ENCODE peak calls at places on chromosomes 2 and 18, in four cellular contexts. B is left lung, G is AG04450, I is neuronal stem cell. S is an unnamed sample.

GRCh38 chr2:173079968-173080860 is 4.6 kb downstream of the MAP3K20 start:
- DNase-seq in B (no peak), G (peak; percentile 89), I (no peak), S (no peak)

GRCh38 chr2:144702051-144702450 is 182.1 kb upstream of the ZEB2 start:
- DNase-seq in B (no peak), G (no peak), I (no peak), S (peak; percentile 39)

GRCh38 chr2:236982693-236983092 is 103.0 kb upstream of the COPS8 start:
- DNase-seq in B (no peak), G (no peak), I (no peak), S (no peak)

GRCh38 chr2:60453301-60453700 is 100.2 kb downstream of the BCL11A start:
- DNase-seq in B (no peak), G (no peak), I (peak; percentile 54), S (no peak)

GRCh38 chr18:36595818-36596215 is 233.0 kb downstream of the TPGS2 start:
- DNase-seq in B (no peak), G (no peak), I (no peak), S (no peak)

GRCh38 chr18:55173291-55173690 is 214.0 kb upstream of the CCDC68 start:
- DNase-seq in B (no peak), G (no peak), I (no peak), S (no peak)

GRCh38 chr2:165440367-165440766 is 29.1 kb upstream of the CSRNP3 start:
- DNase-seq in B (no peak), G (no peak), I (peak; percentile 21), S (no peak)

GRCh38 chr2:156803967-156804366 is 367.8 kb downstream of the GPD2 start:
- DNase-seq in B (no peak), G (no peak), I (no peak), S (no peak)

GRCh38 chr2:40113272-40113671 is 334.2 kb upstream of the THUMPD2 start:
- DNase-seq in B (no peak), G (no peak), I (no peak), S (no peak)

GRCh38 chr2:229176136-229176535 is 95.0 kb downstream of the PID1 start:
- DNase-seq in B (no peak), G (no peak), I (no peak), S (no peak)

GRCh38 chr2:148642891-148643416 is 1.6 kb upstream of the EPC2 start:
- DNase-seq in B (no peak), G (no peak), I (no peak), S (no peak)

GRCh38 chr2:121735520-121736074 is 1.1 kb downstream of the NIFK start:
- DNase-seq in B (no peak), G (no peak), I (no peak), S (no peak)

GRCh38 chr2:235414422-235414821 is 79.4 kb upstream of the AGAP1 start:
- DNase-seq in B (no peak), G (no peak), I (no peak), S (no peak)

GRCh38 chr2:64784168-64785061 is 130.7 kb upstream of the SERTAD2 start:
- DNase-seq in B (no peak), G (no peak), I (no peak), S (peak; percentile 73)

GRCh38 chr18:23142285-23142929 is 7.1 kb downstream of the CABLES1 start:
- DNase-seq in B (no peak), G (no peak), I (no peak), S (no peak)

GRCh38 chr2:237432484-237433092 is 18.6 kb upstream of the COL6A3 start:
- DNase-seq in B (peak; percentile 76), G (no peak), I (no peak), S (peak; percentile 45)

GRCh38 chr2:124283090-124283489 is 258.0 kb downstream of the CNTNAP5 start:
- DNase-seq in B (no peak), G (no peak), I (no peak), S (no peak)

GRCh38 chr2:148848146-148848545 is 26.9 kb upstream of the KIF5C start:
- DNase-seq in B (no peak), G (no peak), I (no peak), S (no peak)

GRCh38 chr2:234071664-234072063 is 21.2 kb downstream of the SPP2 start:
- DNase-seq in B (no peak), G (no peak), I (no peak), S (no peak)

GRCh38 chr2:60549250-60550150 is 4.0 kb downstream of the BCL11A start:
- DNase-seq in B (peak; percentile 92), G (no peak), I (no peak), S (peak; percentile 63)

GRCh38 chr2:45729753-45730512 is 78.5 kb downstream of the PRKCE start:
- DNase-seq in B (no peak), G (no peak), I (no peak), S (no peak)

GRCh38 chr2:219060821-219061791 is at the start of gene IHH:
- DNase-seq in B (peak; percentile 80), G (no peak), I (no peak), S (peak; percentile 56)
- H3K27ac ChIP-seq in B (no peak within 1 kb of the TSS), G (no peak within 1 kb of the TSS), I (no peak within 1 kb of the TSS), S (no peak within 1 kb of the TSS)

GRCh38 chr18:78774741-78775141 is 204.9 kb upstream of the SALL3 start:
- DNase-seq in B (peak; percentile 59), G (no peak), I (no peak), S (no peak)

GRCh38 chr18:78773819-78774218 is 205.8 kb upstream of the SALL3 start:
- DNase-seq in B (peak; percentile 64), G (no peak), I (no peak), S (no peak)

GRCh38 chr18:78772369-78773302 is 207.0 kb upstream of the SALL3 start:
- DNase-seq in B (no peak), G (no peak), I (no peak), S (no peak)

GRCh38 chr18:78771496-78772368 is 207.9 kb upstream of the SALL3 start:
- DNase-seq in B (no peak), G (no peak), I (no peak), S (no peak)

GRCh38 chr18:78773303-78773755 is 206.3 kb upstream of the SALL3 start:
- DNase-seq in B (no peak), G (no peak), I (no peak), S (no peak)
- H3K9me3 ChIP-seq in B (no peaks in the 10 kb centered on the region), G (peaks cover 91% of the 10 kb centered on the region), I (no peaks in the 10 kb centered on the region), S (no peaks in the 10 kb centered on the region)

GRCh38 chr2:96320326-96321229 is 4.5 kb upstream of the ITPRIPL1 start:
- DNase-seq in B (no peak), G (no peak), I (no peak), S (no peak)
- H3K4me3 ChIP-seq in B (peak overlapping the region; percentile 61), G (peak overlapping the region; percentile 69), I (peak overlapping the region; percentile 69), S (peak overlapping the region; percentile 77)

GRCh38 chr18:28365406-28365805 is 188.5 kb upstream of the CDH2 start:
- DNase-seq in B (no peak), G (no peak), I (no peak), S (no peak)

GRCh38 chr18:28366667-28367066 is 189.7 kb upstream of the CDH2 start:
- DNase-seq in B (no peak), G (no peak), I (no peak), S (no peak)
- H3K27ac ChIP-seq in B (no peak overlapping the region), G (no peak overlapping the region), I (no peak overlapping the region), S (no peak overlapping the region)

DNA sequence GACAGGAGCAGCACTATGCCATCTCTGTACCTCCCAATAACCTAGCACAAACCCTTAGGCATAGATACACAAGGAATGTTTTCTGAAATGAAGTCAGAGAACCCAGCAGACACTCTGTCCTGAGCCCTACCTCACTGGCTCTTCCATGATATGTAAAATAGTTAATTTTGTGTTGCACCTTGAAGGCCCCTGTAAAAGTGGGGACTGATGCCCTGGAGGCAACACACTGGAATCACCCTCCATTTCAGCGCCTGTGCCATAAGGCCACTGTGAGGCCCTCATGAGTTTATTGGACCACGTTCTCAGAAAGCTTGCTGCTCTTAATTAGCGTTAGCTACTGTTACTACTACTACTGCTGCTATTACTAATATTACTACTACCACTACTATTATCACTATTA is 670.1 kb upstream of the SOX11 start:
- DNase-seq in B (no peak), G (no peak), I (no peak), S (no peak)
- H3K9me3 ChIP-seq in B (no peaks in the 10 kb centered on the region), G (peaks cover 26% of the 10 kb centered on the region), I (peaks cover 4% of the 10 kb centered on the region), S (peaks cover 11% of the 10 kb centered on the region)

GRCh38 chr2:241110607-241111442 is 8.7 kb upstream of the MTERF4 start:
- DNase-seq in B (no peak), G (no peak), I (no peak), S (no peak)

GRCh38 chr2:241111443-241111810 is 9.3 kb upstream of the MTERF4 start:
- DNase-seq in B (no peak), G (no peak), I (no peak), S (no peak)

GRCh38 chr2:241108271-241109209 is 6.5 kb upstream of the MTERF4 start:
- DNase-seq in B (no peak), G (no peak), I (no peak), S (no peak)

GRCh38 chr2:241109210-241110088 is 7.4 kb upstream of the MTERF4 start:
- DNase-seq in B (no peak), G (no peak), I (no peak), S (no peak)

DNA sequence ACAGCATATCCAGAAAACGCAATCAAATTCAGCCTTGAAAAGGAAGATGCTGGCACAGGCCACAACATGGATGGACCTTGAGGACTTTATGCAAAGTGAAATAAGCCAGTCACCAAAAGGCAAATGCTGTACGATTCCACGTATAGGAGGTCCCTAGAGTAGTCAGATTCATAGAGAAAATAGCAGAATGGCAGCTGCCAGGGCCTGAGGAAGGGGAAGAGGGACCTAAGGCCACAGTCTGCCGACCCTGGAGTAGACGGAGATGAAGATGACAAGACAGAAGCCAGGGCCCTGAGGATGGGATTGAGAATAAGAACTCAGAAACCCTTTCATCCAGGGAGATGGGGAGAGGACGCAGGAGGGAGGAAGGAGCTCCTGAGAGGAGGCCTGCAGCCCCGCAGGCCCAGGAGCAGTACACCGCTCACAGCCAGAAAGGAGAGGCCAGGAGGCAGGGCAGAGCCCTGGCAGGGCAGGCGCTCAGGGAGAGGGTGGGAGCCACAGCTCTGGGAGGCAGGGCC is 8.1 kb upstream of the MTERF4 start:
- DNase-seq in B (no peak), G (no peak), I (no peak), S (no peak)
- H3K4me3 ChIP-seq in B (no peak overlapping the region), G (no peak overlapping the region), I (no peak overlapping the region), S (no peak overlapping the region)

GRCh38 chr2:9377461-9378097 is 45.7 kb downstream of the ITGB1BP1 start:
- DNase-seq in B (no peak), G (no peak), I (no peak), S (no peak)
- H3K27ac ChIP-seq in B (peak overlapping the region; percentile 63), G (peak overlapping the region; percentile 62), I (no peak overlapping the region), S (peak overlapping the region; percentile 25)

GRCh38 chr2:2707111-2708035 is 376.3 kb upstream of the MYT1L start:
- DNase-seq in B (no peak), G (no peak), I (no peak), S (no peak)

GRCh38 chr2:2709091-2709770 is 378.2 kb upstream of the MYT1L start:
- DNase-seq in B (no peak), G (no peak), I (no peak), S (no peak)

GRCh38 chr2:2705871-2706270 is 374.8 kb upstream of the MYT1L start:
- DNase-seq in B (no peak), G (no peak), I (no peak), S (no peak)

GRCh38 chr2:2706306-2706705 is 375.2 kb upstream of the MYT1L start:
- DNase-seq in B (no peak), G (no peak), I (no peak), S (peak; percentile 26)

DNA sequence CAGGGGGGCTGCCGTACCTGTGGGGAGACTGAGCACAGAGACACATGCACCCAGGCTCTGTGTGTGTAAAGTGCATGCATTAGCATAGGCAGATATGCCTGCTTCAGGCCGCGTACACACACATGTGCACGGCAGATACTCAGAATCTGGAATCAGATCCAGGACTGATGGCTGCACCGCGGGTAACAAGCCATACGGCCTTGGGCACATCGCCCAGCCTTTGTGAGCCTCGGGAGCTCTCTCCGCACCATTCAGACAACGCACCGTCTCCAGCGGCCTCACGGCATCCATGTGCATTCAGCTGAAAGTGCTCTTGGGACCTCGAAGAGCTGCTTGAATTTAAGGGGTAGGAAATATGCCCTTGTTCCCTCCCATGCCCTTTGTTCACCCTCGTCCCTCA is 377.5 kb upstream of the MYT1L start:
- DNase-seq in B (no peak), G (no peak), I (no peak), S (no peak)
- H3K9me3 ChIP-seq in B (no peaks in the 10 kb centered on the region), G (peaks cover 68% of the 10 kb centered on the region), I (no peaks in the 10 kb centered on the region), S (no peaks in the 10 kb centered on the region)